ENCODE peak calls at places on chromosomes 13 and 19, in seven cellular contexts. S is tibial nerve; L is CD4-positive, alpha-beta T cell; U is CD8-positive, alpha-beta T cell; W is heart right ventricle; E is uterus; Q is endodermal cell. C is an unnamed sample.

GRCh38 chr13:75621147-75621546 is 15.0 kb upstream of the LMO7 start:
- DNase-seq in S (no peak), L (no peak), U (no peak), W (no peak), E (no peak), Q (no peak), C (no peak)

GRCh38 chr13:107770541-107770940 is 444.8 kb downstream of the LIG4 start:
- DNase-seq in S (no peak), L (no peak), U (no peak), W (no peak), E (no peak), Q (no peak), C (no peak)

GRCh38 chr19:34904846-34905527 is 21.7 kb upstream of the ZNF30 start:
- DNase-seq in S (no peak), L (no peak), U (no peak), W (no peak), E (no peak), Q (peak), C (no peak)

GRCh38 chr19:14089662-14090508 is 666 bp downstream of the SAMD1 start:
- DNase-seq in S (no peak), L (no peak), U (peak), W (no peak), E (no peak), Q (peak), C (no peak)

GRCh38 chr19:1183543-1184172 is 9.6 kb upstream of the SBNO2 start:
- DNase-seq in S (no peak), L (no peak), U (no peak), W (no peak), E (no peak), Q (peak), C (no peak)

GRCh38 chr13:108322206-108322824 is 52.8 kb downstream of the TNFSF13B start:
- DNase-seq in S (no peak), L (no peak), U (no peak), W (no peak), E (no peak), Q (no peak), C (no peak)

GRCh38 chr13:100520936-100521765 is 67.4 kb downstream of the GGACT start:
- DNase-seq in S (no peak), L (no peak), U (no peak), W (no peak), E (no peak), Q (peak), C (no peak)

GRCh38 chr19:44891016-44891882 is at the start of gene TOMM40:
- DNase-seq in S (peak), L (peak), U (peak), W (no peak), E (peak), Q (peak), C (peak)

GRCh38 chr13:107545946-107546502 is 669.3 kb downstream of the LIG4 start:
- DNase-seq in S (no peak), L (no peak), U (no peak), W (no peak), E (no peak), Q (no peak), C (no peak)

GRCh38 chr13:57375876-57376275 is 208.9 kb downstream of the PRR20E start:
- DNase-seq in S (no peak), L (no peak), U (no peak), W (no peak), E (no peak), Q (no peak), C (no peak)

GRCh38 chr13:32829676-32830091 is 186.5 kb upstream of the KL start:
- DNase-seq in S (no peak), L (no peak), U (no peak), W (no peak), E (no peak), Q (peak), C (no peak)

GRCh38 chr19:38850976-38851621 is 1.3 kb upstream of the HNRNPL start:
- DNase-seq in S (no peak), L (no peak), U (peak), W (peak), E (peak), Q (no peak), C (peak)

GRCh38 chr19:5262721-5263120 is 77.9 kb downstream of the PTPRS start:
- DNase-seq in S (no peak), L (no peak), U (no peak), W (no peak), E (no peak), Q (no peak), C (no peak)

GRCh38 chr13:52454459-52454824 is 836 bp upstream of the CKAP2 start:
- DNase-seq in S (no peak), L (no peak), U (peak), W (no peak), E (no peak), Q (peak), C (no peak)

GRCh38 chr19:49636230-49636932 is 3.6 kb downstream of the RRAS start:
- DNase-seq in S (no peak), L (no peak), U (no peak), W (no peak), E (no peak), Q (peak), C (no peak)

GRCh38 chr19:42121666-42122069 is 10.6 kb downstream of the POU2F2 start:
- DNase-seq in S (no peak), L (peak), U (peak), W (peak), E (peak), Q (peak), C (no peak)

GRCh38 chr13:40456979-40457553 is 209.4 kb downstream of the FOXO1 start:
- DNase-seq in S (no peak), L (no peak), U (no peak), W (no peak), E (no peak), Q (no peak), C (no peak)

GRCh38 chr13:93146584-93147292 is 79.9 kb upstream of the GPC6 start:
- DNase-seq in S (no peak), L (no peak), U (no peak), W (no peak), E (no peak), Q (no peak), C (no peak)

GRCh38 chr13:31045621-31046081 is 113.2 kb downstream of the TEX26 start:
- DNase-seq in S (no peak), L (peak), U (peak), W (peak), E (peak), Q (peak), C (peak)

GRCh38 chr19:5711025-5711424 is 8.9 kb downstream of the LONP1 start:
- DNase-seq in S (no peak), L (no peak), U (no peak), W (no peak), E (no peak), Q (no peak), C (no peak)

GRCh38 chr13:89361909-89362308 is 1690.7 kb downstream of the SLITRK5 start:
- DNase-seq in S (no peak), L (no peak), U (no peak), W (no peak), E (no peak), Q (no peak), C (no peak)

GRCh38 chr19:16441661-16442071 is 30.1 kb downstream of the EPS15L1 start:
- DNase-seq in S (no peak), L (no peak), U (no peak), W (no peak), E (no peak), Q (peak), C (no peak)

DNA sequence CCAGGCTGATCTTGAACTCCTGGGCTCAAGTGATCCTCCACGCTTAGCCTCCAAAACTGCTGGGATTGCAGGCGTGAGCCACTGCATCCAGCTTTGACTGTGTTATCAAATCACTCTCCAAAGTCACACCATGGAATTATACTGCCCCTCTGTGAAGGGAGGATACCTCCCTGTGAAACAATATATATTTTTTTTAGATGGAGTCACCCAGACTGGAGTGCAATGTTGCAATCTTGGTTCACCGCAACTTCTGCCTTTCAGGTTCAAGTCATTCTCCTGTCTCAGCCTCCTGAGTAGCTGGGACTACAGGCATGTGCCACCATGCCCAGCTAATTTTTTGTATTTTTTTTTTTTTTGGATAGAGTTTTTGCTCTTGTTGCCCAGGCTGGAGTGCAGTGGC is 7.7 kb downstream of the TYK2 start:
- DNase-seq in S (no peak), L (no peak), U (no peak), W (no peak), E (no peak), Q (no peak), C (no peak)
- TF ChIP-seq CTCF in S (no peak), L (no peak), U (no peak), W (no peak), E (no peak), Q (no peak), C (no peak)

GRCh38 chr19:48511800-48512503 is at the start of gene LMTK3:
- DNase-seq in S (no peak), L (peak), U (peak), W (no peak), E (no peak), Q (no peak), C (no peak)
- H3K27ac ChIP-seq in S (no peak), L (peak), U (peak), W (no peak), E (no peak), Q (no peak), C (no peak)

DNA sequence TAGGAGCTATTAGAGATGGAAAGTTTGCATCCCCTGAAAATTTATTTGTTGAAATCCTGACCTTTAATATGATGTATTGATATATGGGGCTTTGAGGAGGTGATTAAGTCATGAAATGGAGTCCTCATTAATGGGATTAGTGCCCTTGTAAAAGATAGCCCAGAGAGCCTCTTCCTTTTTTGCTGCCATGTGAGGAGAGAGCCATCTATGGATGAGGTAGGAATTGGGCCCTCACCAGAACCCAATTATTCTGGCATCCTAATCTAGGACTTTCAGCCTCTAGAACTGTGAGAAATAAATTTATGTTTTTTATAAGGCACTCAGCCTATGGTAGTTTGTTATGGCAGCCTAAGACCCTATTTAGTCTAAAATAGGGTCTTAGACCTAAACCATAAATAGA is 250.2 kb upstream of the SLITRK1 start:
- DNase-seq in S (no peak), L (no peak), U (no peak), W (no peak), E (no peak), Q (no peak), C (no peak)
- TF ChIP-seq CTCF in S (no peak), L (no peak), U (no peak), W (no peak), E (no peak), Q (no peak), C (no peak)

DNA sequence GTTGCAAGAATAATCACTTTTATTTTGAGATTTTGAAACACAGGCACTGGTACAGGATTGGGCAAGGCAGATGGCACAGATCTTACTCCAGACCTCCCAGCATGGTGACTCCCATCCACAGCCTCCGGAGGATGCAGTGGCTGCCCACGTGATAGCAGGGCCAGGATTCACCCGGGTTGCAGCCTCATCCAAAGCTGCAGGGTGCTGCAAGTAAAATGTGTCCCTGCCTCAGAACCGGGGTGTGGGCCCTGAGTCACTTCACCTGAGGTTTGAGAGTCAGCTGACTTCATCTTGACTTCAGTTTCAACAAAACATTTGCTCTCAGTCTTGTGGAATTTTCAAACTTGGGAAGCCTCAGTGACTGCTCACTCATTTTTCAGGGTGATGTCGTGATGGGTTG is 201.9 kb downstream of the FGF9 start:
- DNase-seq in S (no peak), L (no peak), U (no peak), W (no peak), E (no peak), Q (peak), C (no peak)
- H3K27ac ChIP-seq in S (no peak), L (no peak), U (no peak), W (no peak), E (no peak), Q (no peak), C (no peak)

GRCh38 chr19:33406521-33407139 is 33.1 kb downstream of the CEBPG start:
- DNase-seq in S (peak), L (peak), U (peak), W (peak), E (peak), Q (peak), C (no peak)
- TF ChIP-seq CTCF in S (peak), L (peak), U (peak), W (peak), E (peak), Q (peak), C (peak)

GRCh38 chr13:97113231-97114001 is 108.7 kb upstream of the MBNL2 start:
- DNase-seq in S (no peak), L (no peak), U (no peak), W (no peak), E (peak), Q (peak), C (no peak)

GRCh38 chr13:97116754-97117153 is 105.4 kb upstream of the MBNL2 start:
- DNase-seq in S (no peak), L (no peak), U (no peak), W (peak), E (peak), Q (peak), C (no peak)

GRCh38 chr13:97117388-97117910 is 104.7 kb upstream of the MBNL2 start:
- DNase-seq in S (no peak), L (no peak), U (no peak), W (no peak), E (no peak), Q (no peak), C (no peak)

GRCh38 chr13:97112451-97113152 is 109.5 kb upstream of the MBNL2 start:
- DNase-seq in S (no peak), L (no peak), U (no peak), W (no peak), E (no peak), Q (no peak), C (no peak)

GRCh38 chr13:97114696-97115095 is 107.4 kb upstream of the MBNL2 start:
- DNase-seq in S (no peak), L (no peak), U (no peak), W (no peak), E (no peak), Q (peak), C (no peak)
- H3K27ac ChIP-seq in S (peak), L (no peak), U (no peak), W (peak), E (peak), Q (peak), C (peak)

DNA sequence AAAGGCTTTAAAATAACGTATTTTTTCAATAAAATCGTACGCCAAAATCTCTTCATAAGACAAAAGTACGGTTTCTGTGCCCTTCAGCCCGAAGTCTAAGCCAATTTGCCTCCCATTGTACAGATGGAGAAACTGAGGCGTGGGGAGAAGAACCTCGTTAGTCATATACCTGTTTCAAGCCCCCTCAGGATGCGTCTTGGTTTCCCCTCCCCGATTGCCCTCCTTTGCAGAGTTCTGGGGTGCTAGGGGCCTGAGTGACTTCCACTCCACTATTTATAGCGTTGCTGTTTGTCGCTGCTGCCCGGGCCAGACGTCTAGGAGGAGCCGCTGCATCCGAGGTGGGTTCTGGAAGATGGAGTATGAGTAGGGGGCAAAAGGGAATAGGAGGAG is 2.3 kb upstream of the LTBP4 start:
- DNase-seq in S (no peak), L (no peak), U (no peak), W (no peak), E (no peak), Q (peak), C (peak)
- TF ChIP-seq CTCF in S (no peak), L (no peak), U (no peak), W (no peak), E (no peak), Q (no peak), C (no peak)

GRCh38 chr19:15144046-15144646 is 36.9 kb downstream of the SYDE1 start:
- DNase-seq in S (no peak), L (no peak), U (no peak), W (no peak), E (no peak), Q (peak), C (no peak)
- H3K27ac ChIP-seq in S (no peak), L (no peak), U (no peak), W (no peak), E (no peak), Q (no peak), C (no peak)

GRCh38 chr13:26476111-26476743 is 81.3 kb upstream of the WASF3 start:
- DNase-seq in S (no peak), L (no peak), U (no peak), W (peak), E (no peak), Q (peak), C (no peak)

GRCh38 chr13:26476744-26477129 is 80.7 kb upstream of the WASF3 start:
- DNase-seq in S (no peak), L (no peak), U (no peak), W (no peak), E (no peak), Q (no peak), C (no peak)

GRCh38 chr13:26480246-26480855 is 77.1 kb upstream of the WASF3 start:
- DNase-seq in S (no peak), L (no peak), U (no peak), W (no peak), E (no peak), Q (no peak), C (no peak)

GRCh38 chr13:26475176-26476110 is 82.0 kb upstream of the WASF3 start:
- DNase-seq in S (no peak), L (no peak), U (no peak), W (no peak), E (no peak), Q (peak), C (no peak)

GRCh38 chr13:26477681-26478080 is 79.8 kb upstream of the WASF3 start:
- DNase-seq in S (no peak), L (no peak), U (no peak), W (no peak), E (no peak), Q (peak), C (no peak)
- TF ChIP-seq CTCF in S (no peak), L (no peak), U (no peak), W (no peak), E (no peak), Q (no peak), C (no peak)